ENCODE peak calls at places on chromosomes 4 and X, in ten cellular contexts. C is fibroblast of lung, V is mammary epithelial cell, Z is left ventricle myocardium inferior, R is OCI-LY7, K is H1, W is GM23248, D is left lung, I is hepatocyte, M is psoas muscle. U is an unnamed sample. For H3K4me1, the result is how much of the 10 kb centered on the place peaks cover.

GRCh38 chrX:39158801-39159657 is 357.8 kb downstream of the MID1IP1 start:
- DNase-seq in C (peak), V (peak), Z (no peak), R (no peak), K (no peak), W (peak), D (no peak), I (peak), M (no peak), U (no peak)

GRCh38 chrX:38804481-38805293 is 3.4 kb downstream of the MID1IP1 start:
- DNase-seq in C (no peak), V (peak), Z (peak), R (peak), K (no peak), W (peak), D (peak), I (peak), M (peak), U (no peak)

GRCh38 chr4:143202824-143203223 is 18.1 kb downstream of the USP38 start:
- DNase-seq in C (peak), V (no peak), Z (no peak), R (no peak), K (no peak), W (peak), D (no peak), I (no peak), M (no peak), U (no peak)

GRCh38 chrX:133444196-133444595 is 28.9 kb upstream of the GPC4 start:
- DNase-seq in C (peak), V (peak), Z (no peak), R (no peak), K (no peak), W (no peak), D (no peak), I (no peak), M (no peak), U (no peak)

GRCh38 chr4:142434519-142435224 is 411.4 kb downstream of the INPP4B start:
- DNase-seq in C (no peak), V (no peak), Z (no peak), R (no peak), K (no peak), W (no peak), D (no peak), I (no peak), M (no peak), U (no peak)

GRCh38 chrX:41558531-41558930 is 111.4 kb downstream of the NYX start:
- DNase-seq in C (peak), V (no peak), Z (no peak), R (peak), K (no peak), W (peak), D (no peak), I (no peak), M (no peak), U (no peak)

GRCh38 chr4:179867300-179867878 is 2375.8 kb upstream of the TENM3 start:
- DNase-seq in C (peak), V (peak), Z (no peak), R (peak), K (peak), W (peak), D (no peak), I (peak), M (no peak), U (no peak)

GRCh38 chr4:53688186-53688790 is 97.0 kb upstream of the LNX1 start:
- DNase-seq in C (peak), V (peak), Z (no peak), R (no peak), K (no peak), W (peak), D (no peak), I (peak), M (no peak), U (no peak)

GRCh38 chr4:119103263-119103662 is 32.4 kb upstream of the MYOZ2 start:
- DNase-seq in C (peak), V (peak), Z (peak), R (no peak), K (no peak), W (peak), D (no peak), I (peak), M (peak), U (no peak)

GRCh38 chrX:39688576-39689373 is 409.0 kb downstream of the BCOR start:
- DNase-seq in C (peak), V (peak), Z (peak), R (no peak), K (no peak), W (peak), D (peak), I (peak), M (peak), U (peak)

GRCh38 chrX:43949669-43950068 is 23.5 kb downstream of the NDP start:
- DNase-seq in C (no peak), V (no peak), Z (peak), R (peak), K (peak), W (peak), D (no peak), I (peak), M (peak), U (peak)

GRCh38 chr4:124753941-124754581 is 41.5 kb upstream of the ANKRD50 start:
- DNase-seq in C (peak), V (no peak), Z (no peak), R (no peak), K (no peak), W (no peak), D (no peak), I (peak), M (no peak), U (no peak)

GRCh38 chrX:78029663-78030062 is 60.2 kb upstream of the PGAM4 start:
- DNase-seq in C (peak), V (peak), Z (peak), R (peak), K (no peak), W (peak), D (no peak), I (peak), M (no peak), U (no peak)

GRCh38 chrX:153744210-153745066 is 19.6 kb upstream of the PLXNB3 start:
- DNase-seq in C (no peak), V (no peak), Z (no peak), R (no peak), K (no peak), W (peak), D (peak), I (no peak), M (peak), U (peak)

GRCh38 chr4:129515356-129515755 is 419.4 kb downstream of the C4orf33 start:
- DNase-seq in C (no peak), V (no peak), Z (no peak), R (no peak), K (no peak), W (no peak), D (no peak), I (no peak), M (no peak), U (no peak)

GRCh38 chrX:43682726-43683125 is 26.6 kb downstream of the MAOA start:
- DNase-seq in C (no peak), V (peak), Z (no peak), R (no peak), K (no peak), W (no peak), D (no peak), I (no peak), M (no peak), U (no peak)

GRCh38 chr4:172962564-172963353 is 205.9 kb upstream of the GALNT7 start:
- DNase-seq in C (peak), V (peak), Z (no peak), R (no peak), K (no peak), W (peak), D (no peak), I (peak), M (no peak), U (no peak)

GRCh38 chr4:32206756-32207155 is 1486.6 kb downstream of the PCDH7 start:
- DNase-seq in C (no peak), V (no peak), Z (no peak), R (no peak), K (no peak), W (no peak), D (no peak), I (no peak), M (no peak), U (no peak)

GRCh38 chr4:173591760-173592159 is 61.7 kb upstream of the HAND2 start:
- DNase-seq in C (no peak), V (no peak), Z (no peak), R (no peak), K (no peak), W (no peak), D (no peak), I (no peak), M (no peak), U (no peak)

GRCh38 chr4:52107336-52107735 is 56.2 kb downstream of the SPATA18 start:
- DNase-seq in C (no peak), V (no peak), Z (no peak), R (no peak), K (no peak), W (peak), D (no peak), I (no peak), M (no peak), U (no peak)

GRCh38 chr4:4488405-4489404 is 53.1 kb downstream of the STX18 start:
- DNase-seq in C (peak), V (peak), Z (peak), R (peak), K (peak), W (peak), D (no peak), I (peak), M (peak), U (peak)

GRCh38 chrX:109782994-109783711 is 50.1 kb upstream of the ACSL4 start:
- DNase-seq in C (no peak), V (peak), Z (no peak), R (no peak), K (no peak), W (peak), D (no peak), I (no peak), M (no peak), U (no peak)

GRCh38 chrX:78710146-78710545 is 37.4 kb upstream of the LPAR4 start:
- DNase-seq in C (peak), V (no peak), Z (no peak), R (no peak), K (no peak), W (peak), D (no peak), I (no peak), M (no peak), U (no peak)

GRCh38 chr4:81084029-81084428 is 53.5 kb downstream of the BMP3 start:
- DNase-seq in C (peak), V (peak), Z (no peak), R (no peak), K (no peak), W (peak), D (no peak), I (peak), M (no peak), U (no peak)

GRCh38 chrX:45801554-45801953 is 600.9 kb upstream of the DIPK2B start:
- DNase-seq in C (peak), V (peak), Z (no peak), R (peak), K (no peak), W (peak), D (no peak), I (peak), M (no peak), U (no peak)

GRCh38 chr4:6894528-6895498 is 14.8 kb upstream of the TBC1D14 start:
- DNase-seq in C (no peak), V (no peak), Z (no peak), R (no peak), K (no peak), W (no peak), D (peak), I (no peak), M (no peak), U (no peak)

GRCh38 chr4:80619070-80619674 is 283.6 kb downstream of the CFAP299 start:
- DNase-seq in C (peak), V (peak), Z (no peak), R (peak), K (no peak), W (peak), D (no peak), I (no peak), M (no peak), U (no peak)

GRCh38 chr4:83075696-83076095 is 38.8 kb downstream of the PLAC8 start:
- DNase-seq in C (peak), V (no peak), Z (no peak), R (no peak), K (no peak), W (peak), D (no peak), I (no peak), M (no peak), U (no peak)

GRCh38 chr4:137739391-137739790 is 207.1 kb upstream of the PCDH18 start:
- DNase-seq in C (no peak), V (no peak), Z (no peak), R (no peak), K (no peak), W (peak), D (no peak), I (no peak), M (no peak), U (no peak)

GRCh38 chr4:38177792-38178665 is 217.8 kb downstream of the PTTG2 start:
- DNase-seq in C (peak), V (no peak), Z (peak), R (no peak), K (no peak), W (peak), D (peak), I (no peak), M (peak), U (peak)

GRCh38 chr4:98290511-98290910 is 29.3 kb downstream of the RAP1GDS1 start:
- DNase-seq in C (peak), V (no peak), Z (no peak), R (no peak), K (no peak), W (peak), D (no peak), I (no peak), M (no peak), U (no peak)
- H3K4me1 ChIP-seq in C (under half), V (under half), Z (under half), R (half or more), K (under half), W (under half), D (under half), I (under half), M (under half), U (under half)

DNA sequence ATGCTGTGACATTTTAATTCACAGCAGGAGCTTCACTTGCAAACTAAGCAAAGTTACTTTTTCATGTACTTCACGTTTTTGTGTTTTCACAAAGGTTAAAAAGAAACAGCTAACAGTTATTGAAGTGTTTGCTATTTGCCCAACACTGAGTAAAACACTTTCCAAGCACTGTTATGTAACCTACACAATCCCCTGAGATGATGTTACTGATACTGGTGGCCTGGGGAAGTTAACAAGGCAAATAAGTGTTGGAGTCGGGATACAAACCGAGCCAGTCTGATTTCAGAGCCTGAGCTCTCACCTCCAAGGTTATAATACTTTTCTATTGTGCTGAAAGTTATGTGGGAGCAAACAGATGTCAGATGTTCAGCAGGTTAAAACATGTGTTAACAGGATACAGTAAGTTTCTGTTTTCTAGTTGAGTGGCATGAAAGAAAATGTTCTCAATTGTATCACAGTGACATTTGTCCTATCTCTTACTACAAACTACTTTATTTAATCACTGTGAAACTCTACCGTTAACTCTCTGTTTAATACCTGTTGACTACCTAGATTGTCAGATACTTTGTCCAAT is 3.9 kb upstream of the CXCL13 start:
- DNase-seq in C (no peak), V (peak), Z (no peak), R (no peak), K (no peak), W (no peak), D (no peak), I (no peak), M (no peak), U (no peak)
- H3K4me1 ChIP-seq in C (under half), V (under half), Z (under half), R (under half), K (under half), W (under half), D (under half), I (under half), M (under half), U (under half)

GRCh38 chr4:139015948-139016451 is 419 bp downstream of the NOCT start:
- DNase-seq in C (peak), V (peak), Z (peak), R (peak), K (no peak), W (peak), D (peak), I (peak), M (no peak), U (no peak)
- H3K4me1 ChIP-seq in C (under half), V (under half), Z (under half), R (under half), K (under half), W (under half), D (half or more), I (under half), M (under half), U (under half)

GRCh38 chr4:122635205-122635604 is 14.3 kb upstream of the IL21 start:
- DNase-seq in C (no peak), V (no peak), Z (no peak), R (no peak), K (no peak), W (no peak), D (no peak), I (no peak), M (no peak), U (no peak)

GRCh38 chr4:122639181-122639580 is 18.3 kb upstream of the IL21 start:
- DNase-seq in C (no peak), V (peak), Z (no peak), R (no peak), K (no peak), W (no peak), D (no peak), I (no peak), M (no peak), U (no peak)

GRCh38 chr4:122633211-122633610 is 12.3 kb upstream of the IL21 start:
- DNase-seq in C (peak), V (no peak), Z (no peak), R (no peak), K (no peak), W (peak), D (no peak), I (no peak), M (no peak), U (no peak)

GRCh38 chr4:122632396-122633143 is 11.7 kb upstream of the IL21 start:
- DNase-seq in C (peak), V (no peak), Z (no peak), R (no peak), K (no peak), W (no peak), D (no peak), I (no peak), M (no peak), U (no peak)

DNA sequence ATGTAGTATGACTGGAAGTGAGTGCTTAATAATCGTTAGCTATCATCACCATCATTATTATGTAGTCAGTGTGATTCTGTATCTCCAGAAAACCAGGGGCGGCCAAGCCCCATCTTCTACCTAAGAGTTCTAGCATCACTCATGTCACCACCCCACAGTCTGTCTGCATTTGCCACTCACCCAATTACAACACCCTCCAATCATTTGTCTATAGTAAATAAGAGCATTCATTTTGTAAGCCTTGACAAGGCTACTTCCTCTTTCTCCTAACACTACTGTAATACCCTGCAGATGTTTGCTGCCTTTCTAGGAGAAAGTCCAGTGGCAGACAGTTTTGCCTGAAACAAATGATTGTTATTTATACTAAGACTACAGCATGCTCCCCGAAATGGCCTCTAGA is 15.8 kb upstream of the IL21 start:
- DNase-seq in C (peak), V (no peak), Z (no peak), R (no peak), K (no peak), W (no peak), D (no peak), I (no peak), M (no peak), U (no peak)
- H3K4me1 ChIP-seq in C (under half), V (under half), Z (under half), R (under half), K (under half), W (under half), D (under half), I (under half), M (under half), U (under half)

GRCh38 chrX:118356154-118356701 is 10.3 kb downstream of the WDR44 start:
- DNase-seq in C (no peak), V (peak), Z (no peak), R (no peak), K (no peak), W (peak), D (no peak), I (no peak), M (no peak), U (no peak)
- H3K4me1 ChIP-seq in C (under half), V (under half), Z (half or more), R (under half), K (under half), W (under half), D (under half), I (under half), M (under half), U (under half)

DNA sequence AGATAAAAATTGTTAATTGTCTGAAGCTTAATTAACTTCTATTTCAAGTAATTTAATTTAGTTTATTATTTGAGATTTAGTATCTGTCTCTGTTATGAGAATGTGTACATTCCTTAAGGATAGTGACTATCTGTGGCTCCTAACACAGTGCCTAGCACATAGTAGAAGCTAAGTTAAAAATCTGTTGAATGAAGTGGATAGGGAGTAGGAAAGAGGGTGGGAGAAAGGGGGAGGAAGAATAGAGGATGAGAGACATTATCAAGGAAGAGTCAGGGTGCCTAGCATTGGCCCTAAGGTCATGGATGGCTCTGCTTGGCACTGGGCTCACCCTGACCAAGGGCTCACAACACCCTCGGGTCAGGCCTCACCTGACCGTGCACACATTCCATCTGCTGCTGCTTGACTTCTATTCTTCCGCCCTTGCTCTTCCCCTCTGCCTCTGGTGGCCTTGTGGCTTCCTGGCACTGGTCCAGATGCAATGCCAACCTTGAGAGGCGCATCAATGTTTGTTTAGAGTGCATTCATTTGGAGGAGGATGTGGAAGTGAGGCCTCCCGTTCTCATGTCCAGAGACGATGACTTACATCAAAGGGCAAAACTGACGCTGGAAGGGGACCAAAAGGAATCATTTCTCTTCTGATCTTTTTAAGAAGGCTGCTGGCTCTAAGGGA is 42.3 kb downstream of the TRIM2 start:
- DNase-seq in C (no peak), V (no peak), Z (no peak), R (no peak), K (no peak), W (no peak), D (no peak), I (no peak), M (no peak), U (no peak)
- H3K4me1 ChIP-seq in C (under half), V (under half), Z (under half), R (under half), K (under half), W (under half), D (under half), I (half or more), M (under half), U (under half)

GRCh38 chr4:76246852-76247251 is 4.7 kb upstream of the FAM47E start:
- DNase-seq in C (no peak), V (no peak), Z (no peak), R (no peak), K (no peak), W (no peak), D (no peak), I (no peak), M (no peak), U (no peak)
- H3K4me1 ChIP-seq in C (under half), V (under half), Z (under half), R (under half), K (under half), W (under half), D (under half), I (under half), M (under half), U (under half)

DNA sequence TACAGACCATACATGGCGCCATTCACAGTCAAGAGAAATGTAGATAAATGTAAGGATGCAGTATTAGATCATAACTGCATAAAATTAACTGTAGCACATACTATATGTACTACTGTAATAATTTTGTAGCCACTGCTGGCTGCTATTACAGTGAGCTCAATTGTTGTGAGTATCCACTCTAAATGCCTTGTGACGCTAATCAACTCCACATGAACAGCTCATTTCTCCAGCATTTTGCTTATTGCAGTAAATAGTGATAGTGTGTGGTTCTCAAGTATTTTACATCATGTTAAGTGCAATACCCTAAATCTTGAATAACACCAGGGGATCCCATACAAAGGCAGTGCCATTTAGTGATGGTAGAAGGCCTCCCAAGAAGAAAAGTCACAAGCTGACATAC is 21.2 kb downstream of the FGFBP1 start:
- DNase-seq in C (no peak), V (no peak), Z (no peak), R (no peak), K (no peak), W (peak), D (no peak), I (no peak), M (no peak), U (no peak)
- H3K4me1 ChIP-seq in C (under half), V (half or more), Z (under half), R (under half), K (under half), W (under half), D (under half), I (under half), M (under half), U (under half)